ENCODE peak calls at places on chromosomes 5 and 9, in five cellular contexts. Y is left ventricle myocardium inferior, P is tibial artery, N is psoas muscle, J is neural progenitor cell. L is an unnamed sample.

GRCh38 chr5:54761213-54761701 is 224.1 kb downstream of the ESM1 start:
- DNase-seq in Y (no peak), P (peak; percentile 90), N (peak; percentile 44), J (no peak), L (peak; percentile 73)

GRCh38 chr9:92616199-92617129 is 53.5 kb downstream of the IPPK start:
- DNase-seq in Y (no peak), P (no peak), N (peak; percentile 59), J (no peak), L (no peak)

GRCh38 chr9:114097613-114098020 is 1.5 kb downstream of the KIF12 start:
- DNase-seq in Y (no peak), P (no peak), N (no peak), J (peak; percentile 32), L (no peak)

GRCh38 chr5:133902521-133903118 is 65.8 kb downstream of the C5orf15 start:
- DNase-seq in Y (no peak), P (no peak), N (no peak), J (no peak), L (no peak)

GRCh38 chr9:137347928-137348327 is 45.9 kb upstream of the NRARP start:
- DNase-seq in Y (no peak), P (no peak), N (no peak), J (no peak), L (no peak)

GRCh38 chr9:118558891-118559290 is 810.3 kb downstream of the BRINP1 start:
- DNase-seq in Y (no peak), P (no peak), N (no peak), J (no peak), L (no peak)

GRCh38 chr5:106521701-106522100 is 1149.0 kb downstream of the EFNA5 start:
- DNase-seq in Y (no peak), P (no peak), N (no peak), J (no peak), L (no peak)

GRCh38 chr9:19748278-19749126 is 40.3 kb downstream of the SLC24A2 start:
- DNase-seq in Y (no peak), P (no peak), N (no peak), J (no peak), L (no peak)

GRCh38 chr5:10988637-10989036 is 227.6 kb upstream of the DAP start:
- DNase-seq in Y (no peak), P (no peak), N (no peak), J (no peak), L (no peak)

GRCh38 chr9:137820161-137820855 is 57.3 kb upstream of the CACNA1B start:
- DNase-seq in Y (no peak), P (no peak), N (no peak), J (no peak), L (no peak)

GRCh38 chr5:132086277-132086794 is 12.7 kb downstream of the CSF2 start:
- DNase-seq in Y (peak; percentile 74), P (peak; percentile 67), N (peak; percentile 68), J (no peak), L (no peak)

GRCh38 chr9:99840061-99840460 is 18.4 kb downstream of the NR4A3 start:
- DNase-seq in Y (no peak), P (no peak), N (no peak), J (no peak), L (no peak)

GRCh38 chr9:12777149-12778010 is 2.6 kb downstream of the LURAP1L start:
- DNase-seq in Y (no peak), P (no peak), N (no peak), J (no peak), L (no peak)
- H3K4me3 ChIP-seq in Y (peak overlapping the region; percentile 85), P (peak overlapping the region; percentile 88), N (peak overlapping the region; percentile 82), J (no peak overlapping the region), L (peak overlapping the region; percentile 98)

DNA sequence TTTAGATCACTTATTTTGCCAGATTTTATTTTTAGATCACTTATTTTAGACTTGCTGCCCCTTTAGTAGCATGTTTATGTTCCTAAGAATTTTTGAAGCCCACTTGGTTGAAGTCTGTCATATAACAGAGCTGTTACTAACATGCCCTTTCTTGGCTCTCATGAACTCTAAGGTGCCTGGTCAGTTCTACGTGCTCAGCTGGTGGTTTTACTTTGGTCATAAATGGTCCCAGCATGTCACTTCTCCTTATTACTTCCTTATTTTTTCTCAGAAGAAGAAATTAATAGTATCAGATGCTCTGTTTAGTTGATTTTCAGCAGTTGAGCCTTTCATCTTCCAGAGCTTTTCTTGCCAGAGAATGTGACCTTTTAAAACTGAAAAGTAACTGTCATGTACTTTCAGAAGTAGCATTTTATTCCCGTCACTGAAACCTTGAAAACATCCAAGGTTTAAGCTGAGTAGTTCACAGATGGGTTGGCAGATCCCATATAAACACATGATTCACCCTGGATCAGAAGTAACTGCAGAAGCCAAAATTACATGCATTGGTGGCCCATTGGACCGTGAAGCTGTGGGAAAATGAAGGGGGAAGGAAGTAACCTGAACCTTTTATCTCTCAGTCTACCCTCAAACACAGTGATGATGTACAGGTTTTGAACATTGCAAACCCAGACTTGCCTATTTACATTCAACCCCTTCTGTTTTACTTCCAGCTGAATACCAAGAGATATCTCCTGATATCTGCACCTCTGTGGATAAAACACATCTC is 50.5 kb downstream of the HACD4 start:
- DNase-seq in Y (no peak), P (no peak), N (no peak), J (no peak), L (no peak)
- TF ChIP-seq CTCF in Y (no peak), P (no peak), N (no peak), J (no peak), L (no peak)

GRCh38 chr9:35357826-35358225 is 132.1 kb upstream of the RUSC2 start:
- DNase-seq in Y (no peak), P (no peak), N (no peak), J (no peak), L (no peak)
- H3K27ac ChIP-seq in Y (no peak overlapping the region), P (no peak overlapping the region), N (no peak overlapping the region), J (no peak overlapping the region), L (no peak overlapping the region)

GRCh38 chr9:22916148-22916547 is 469.5 kb downstream of the DMRTA1 start:
- DNase-seq in Y (no peak), P (no peak), N (no peak), J (no peak), L (no peak)

GRCh38 chr9:22913026-22913425 is 466.4 kb downstream of the DMRTA1 start:
- DNase-seq in Y (no peak), P (no peak), N (no peak), J (no peak), L (no peak)

GRCh38 chr9:22913518-22913917 is 466.9 kb downstream of the DMRTA1 start:
- DNase-seq in Y (no peak), P (no peak), N (no peak), J (no peak), L (no peak)

DNA sequence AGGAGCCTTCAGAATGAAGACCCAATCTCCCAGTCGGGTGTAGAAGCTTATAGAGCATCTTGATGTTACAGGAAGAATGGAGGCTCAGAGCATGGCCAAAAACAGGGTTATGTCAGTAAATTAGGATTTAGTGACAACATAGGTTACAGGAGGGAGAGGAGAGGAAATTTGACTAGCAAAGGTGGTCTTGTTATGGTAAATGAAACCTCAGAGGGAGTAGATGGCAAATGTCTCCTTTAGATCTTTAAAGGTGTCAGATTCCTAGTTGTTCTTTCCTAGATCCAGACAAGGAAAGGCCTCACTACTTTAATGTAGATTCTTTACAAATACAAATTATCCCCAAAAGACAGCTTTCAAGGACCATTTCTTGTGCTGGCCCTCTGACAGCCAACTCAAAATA is 465.0 kb downstream of the DMRTA1 start:
- DNase-seq in Y (no peak), P (no peak), N (no peak), J (no peak), L (no peak)
- H3K4me3 ChIP-seq in Y (no peak overlapping the region), P (no peak overlapping the region), N (no peak overlapping the region), J (no peak overlapping the region), L (no peak overlapping the region)

GRCh38 chr9:131024978-131025868 is 16.2 kb downstream of the LAMC3 start:
- DNase-seq in Y (no peak), P (no peak), N (no peak), J (no peak), L (no peak)
- TF ChIP-seq CTCF in Y (no peak), P (no peak), N (no peak), J (no peak), L (no peak)

GRCh38 chr5:94776167-94776566 is 157.7 kb downstream of the SLF1 start:
- DNase-seq in Y (no peak), P (no peak), N (no peak), J (no peak), L (no peak)
- H3K27ac ChIP-seq in Y (no peak overlapping the region), P (no peak overlapping the region), N (no peak overlapping the region), J (no peak overlapping the region), L (no peak overlapping the region)

DNA sequence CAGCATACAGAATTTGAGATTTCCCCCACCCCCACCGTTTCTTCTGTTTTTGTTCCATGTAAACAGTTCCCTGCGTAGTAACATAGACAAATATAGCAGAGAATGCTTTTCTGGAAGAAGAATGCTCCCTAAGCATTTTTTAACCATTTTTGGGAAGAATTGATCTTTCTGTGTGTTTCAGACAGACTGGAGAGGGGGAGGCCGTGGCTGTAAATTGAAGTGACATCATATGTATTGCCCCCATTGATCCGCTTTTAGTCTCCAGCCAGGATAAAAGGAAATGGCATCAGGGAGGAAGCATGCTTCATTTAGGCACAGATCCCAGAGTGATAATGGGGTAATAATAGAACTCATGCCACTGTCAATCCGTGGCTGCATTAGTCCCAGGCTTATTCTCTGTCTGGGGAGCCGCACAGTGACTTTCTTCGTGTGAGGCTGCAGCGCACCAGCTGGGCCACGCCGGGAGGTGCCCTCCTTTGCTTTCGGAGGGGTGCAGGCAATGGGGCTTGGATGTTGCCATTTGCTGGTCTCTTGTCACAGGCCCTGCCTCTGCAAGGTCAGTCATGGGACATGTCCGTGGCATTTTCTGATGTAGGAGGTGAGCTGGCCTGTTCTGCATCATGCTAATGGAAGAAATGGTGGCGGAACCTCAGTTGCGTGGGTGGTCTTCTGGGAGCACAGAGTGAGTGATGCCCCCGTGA is 261.5 kb downstream of the FANCC start:
- DNase-seq in Y (no peak), P (no peak), N (peak; percentile 42), J (no peak), L (no peak)
- H3K4me3 ChIP-seq in Y (peak overlapping the region; percentile 55), P (peak overlapping the region; percentile 43), N (peak overlapping the region; percentile 47), J (no peak overlapping the region), L (peak overlapping the region; percentile 28)

GRCh38 chr5:127907907-127908306 is 175.7 kb upstream of the SLC12A2 start:
- DNase-seq in Y (no peak), P (no peak), N (no peak), J (no peak), L (no peak)
- TF ChIP-seq CTCF in Y (no peak), P (no peak), N (no peak), J (no peak), L (no peak)

GRCh38 chr5:149921597-149921996 is 23.0 kb downstream of the PDE6A start:
- DNase-seq in Y (no peak), P (no peak), N (no peak), J (no peak), L (no peak)

GRCh38 chr5:149913449-149914419 is 30.9 kb downstream of the PDE6A start:
- DNase-seq in Y (no peak), P (no peak), N (no peak), J (peak; percentile 32), L (no peak)

GRCh38 chr5:149916317-149917072 is 28.1 kb downstream of the PDE6A start:
- DNase-seq in Y (no peak), P (no peak), N (no peak), J (no peak), L (no peak)

GRCh38 chr5:149915392-149916260 is 29.0 kb downstream of the PDE6A start:
- DNase-seq in Y (no peak), P (no peak), N (no peak), J (no peak), L (no peak)

GRCh38 chr5:149917073-149917676 is 27.4 kb downstream of the PDE6A start:
- DNase-seq in Y (no peak), P (no peak), N (no peak), J (no peak), L (no peak)
- H3K27ac ChIP-seq in Y (no peak overlapping the region), P (peak overlapping the region; percentile 62), N (peak overlapping the region; percentile 78), J (no peak overlapping the region), L (no peak overlapping the region)